ENCODE peak calls at places on chromosomes 6 and 20, in five cellular contexts. L, C, U, J and V are unnamed samples.
A peak's percentile ranks its signal among the peaks of the same experiment; 100 is the strongest.

GRCh38 chr6:43125119-43125518 is 46.0 kb upstream of the SRF start:
- DNase-seq in L (no peak), C (peak; percentile 49), U (peak; percentile 81), J (no peak), V (no peak)

GRCh38 chr6:100968934-100969333 is 87.8 kb upstream of the ASCC3 start:
- DNase-seq in L (no peak), C (no peak), U (no peak), J (no peak), V (peak; percentile 79)

GRCh38 chr6:125370343-125370742 is 68.6 kb upstream of the HDDC2 start:
- DNase-seq in L (no peak), C (no peak), U (no peak), J (no peak), V (no peak)

GRCh38 chr6:35015476-35015875 is 125.7 kb downstream of the TCP11 start:
- DNase-seq in L (no peak), C (no peak), U (no peak), J (no peak), V (no peak)

GRCh38 chr20:56801991-56802740 is 173.1 kb downstream of the TFAP2C start:
- DNase-seq in L (no peak), C (no peak), U (no peak), J (no peak), V (no peak)

GRCh38 chr6:53837875-53838806 is 43.3 kb downstream of the LRRC1 start:
- DNase-seq in L (peak; percentile 9), C (peak; percentile 55), U (no peak), J (no peak), V (no peak)

GRCh38 chr20:32538526-32538918 is 46.6 kb downstream of the NOL4L start:
- DNase-seq in L (no peak), C (no peak), U (peak; percentile 67), J (no peak), V (peak; percentile 69)

GRCh38 chr6:12138936-12139335 is 126.8 kb downstream of the HIVEP1 start:
- DNase-seq in L (no peak), C (no peak), U (no peak), J (no peak), V (no peak)

GRCh38 chr6:12012566-12013367 is 655 bp downstream of the HIVEP1 start:
- DNase-seq in L (peak; percentile 79), C (peak; percentile 81), U (peak; percentile 92), J (peak; percentile 92), V (peak; percentile 92)

GRCh38 chr20:53444386-53444785 is 149.3 kb downstream of the ZNF217 start:
- DNase-seq in L (peak; percentile 54), C (no peak), U (peak; percentile 17), J (no peak), V (no peak)

GRCh38 chr20:10805764-10806163 is 132.0 kb upstream of the JAG1 start:
- DNase-seq in L (no peak), C (no peak), U (no peak), J (no peak), V (no peak)

GRCh38 chr6:11851405-11851804 is 72.8 kb upstream of the ADTRP start:
- DNase-seq in L (no peak), C (no peak), U (no peak), J (no peak), V (no peak)

GRCh38 chr6:141443668-141444067 is 689.1 kb upstream of the GJE1 start:
- DNase-seq in L (no peak), C (no peak), U (no peak), J (no peak), V (no peak)

GRCh38 chr6:21200056-21200870 is 393.3 kb upstream of the SOX4 start:
- DNase-seq in L (no peak), C (no peak), U (no peak), J (no peak), V (no peak)

GRCh38 chr6:139064981-139065665 is 36.6 kb downstream of the ABRACL start:
- DNase-seq in L (no peak), C (no peak), U (no peak), J (no peak), V (no peak)

GRCh38 chr6:1611572-1612385 is 2.1 kb downstream of the FOXC1 start:
- DNase-seq in L (no peak), C (peak; percentile 60), U (no peak), J (peak; percentile 87), V (peak; percentile 88)

GRCh38 chr6:44664716-44665115 is 277.2 kb downstream of the CDC5L start:
- DNase-seq in L (no peak), C (no peak), U (no peak), J (no peak), V (peak; percentile 50)

GRCh38 chr20:5024982-5025381 is 23.7 kb upstream of the SLC23A2 start:
- DNase-seq in L (peak; percentile 70), C (peak; percentile 38), U (no peak), J (no peak), V (no peak)

GRCh38 chr20:61376541-61377231 is 124.6 kb downstream of the CDH4 start:
- DNase-seq in L (no peak), C (no peak), U (no peak), J (no peak), V (no peak)

GRCh38 chr6:15522856-15523529 is 139.8 kb downstream of the DTNBP1 start:
- DNase-seq in L (no peak), C (no peak), U (no peak), J (no peak), V (peak; percentile 56)

GRCh38 chr6:44681782-44682181 is 294.3 kb downstream of the CDC5L start:
- DNase-seq in L (no peak), C (peak; percentile 44), U (no peak), J (peak; percentile 6), V (peak; percentile 36)

GRCh38 chr6:150395388-150396009 is 26.7 kb downstream of the IYD start:
- DNase-seq in L (peak; percentile 52), C (peak; percentile 56), U (peak; percentile 82), J (no peak), V (peak; percentile 86)

GRCh38 chr20:38670786-38671185 is 53.5 kb upstream of the SLC32A1 start:
- DNase-seq in L (no peak), C (no peak), U (no peak), J (no peak), V (no peak)

DNA sequence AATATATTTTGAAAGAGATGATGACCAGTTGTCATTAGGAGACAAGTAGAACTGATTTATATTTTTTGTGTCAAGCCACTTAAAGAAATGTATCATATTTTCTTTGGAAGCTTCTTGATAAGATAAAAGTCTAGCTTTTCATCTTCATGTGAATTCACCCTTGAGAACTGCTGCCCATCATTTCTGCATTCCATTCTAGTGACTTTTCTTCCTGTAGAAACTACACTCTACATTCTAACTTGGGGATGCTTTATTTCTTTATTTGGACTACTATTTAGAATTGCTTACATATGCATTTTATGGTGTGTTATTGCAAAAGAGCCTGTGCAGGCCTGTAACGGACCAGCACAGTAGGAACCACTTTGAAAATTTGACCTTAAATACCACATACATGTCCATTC is 335.0 kb upstream of the KCNQ5 start:
- DNase-seq in L (no peak), C (peak; percentile 62), U (no peak), J (no peak), V (no peak)
- H3K27ac ChIP-seq in L (no peak overlapping the region), C (no peak overlapping the region), U (peak overlapping the region; percentile 32), J (no peak overlapping the region), V (no peak overlapping the region)

GRCh38 chr6:33320315-33321181 is 3.0 kb upstream of the ZBTB22 start:
- DNase-seq in L (peak; percentile 97), C (peak; percentile 94), U (peak; percentile 44), J (no peak), V (no peak)

GRCh38 chr6:33323623-33323948 is 6.0 kb upstream of the ZBTB22 start:
- DNase-seq in L (no peak), C (no peak), U (no peak), J (no peak), V (no peak)

GRCh38 chr6:33319939-33320314 is 2.4 kb upstream of the ZBTB22 start:
- DNase-seq in L (no peak), C (no peak), U (no peak), J (no peak), V (no peak)

GRCh38 chr6:33318426-33319073 is 1.0 kb upstream of the ZBTB22 start:
- DNase-seq in L (no peak), C (no peak), U (no peak), J (no peak), V (peak; percentile 42)

GRCh38 chr6:33321227-33321626 is 3.7 kb upstream of the ZBTB22 start:
- DNase-seq in L (no peak), C (no peak), U (no peak), J (no peak), V (no peak)
- H3K4me1 ChIP-seq in L (peaks cover 61% of the 10 kb centered on the region), C (peaks cover 39% of the 10 kb centered on the region), U (peaks cover 21% of the 10 kb centered on the region), J (peaks cover 48% of the 10 kb centered on the region), V (peaks cover 17% of the 10 kb centered on the region)

DNA sequence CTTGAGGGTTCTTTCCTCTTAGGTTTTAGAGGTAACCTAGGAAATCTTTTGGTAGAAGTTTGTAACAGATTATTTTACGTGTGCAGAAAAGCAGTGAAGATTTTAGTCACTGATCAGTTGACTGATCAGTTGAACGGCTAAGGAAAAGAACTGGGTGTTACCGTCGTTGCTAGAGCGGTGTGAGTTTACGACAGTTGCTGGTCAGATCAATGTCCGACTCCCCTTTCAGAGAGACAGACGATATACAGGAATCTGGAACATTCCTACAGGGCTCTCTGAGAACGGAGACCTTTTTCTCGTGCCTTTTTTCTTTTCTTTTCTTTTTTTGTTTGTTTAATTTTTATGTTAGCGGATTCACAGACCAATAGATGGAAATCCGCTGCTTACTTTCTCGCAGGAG is 132.1 kb upstream of the ZNF184 start:
- DNase-seq in L (no peak), C (no peak), U (peak; percentile 14), J (no peak), V (peak; percentile 61)
- H3K4me3 ChIP-seq in L (no peak overlapping the region), C (peak overlapping the region; percentile 63), U (peak overlapping the region; percentile 41), J (no peak overlapping the region), V (peak overlapping the region; percentile 96)

GRCh38 chr6:93142382-93142781 is 277.0 kb downstream of the EPHA7 start:
- DNase-seq in L (no peak), C (no peak), U (no peak), J (no peak), V (no peak)
- H3K27ac ChIP-seq in L (no peak overlapping the region), C (no peak overlapping the region), U (no peak overlapping the region), J (no peak overlapping the region), V (no peak overlapping the region)

DNA sequence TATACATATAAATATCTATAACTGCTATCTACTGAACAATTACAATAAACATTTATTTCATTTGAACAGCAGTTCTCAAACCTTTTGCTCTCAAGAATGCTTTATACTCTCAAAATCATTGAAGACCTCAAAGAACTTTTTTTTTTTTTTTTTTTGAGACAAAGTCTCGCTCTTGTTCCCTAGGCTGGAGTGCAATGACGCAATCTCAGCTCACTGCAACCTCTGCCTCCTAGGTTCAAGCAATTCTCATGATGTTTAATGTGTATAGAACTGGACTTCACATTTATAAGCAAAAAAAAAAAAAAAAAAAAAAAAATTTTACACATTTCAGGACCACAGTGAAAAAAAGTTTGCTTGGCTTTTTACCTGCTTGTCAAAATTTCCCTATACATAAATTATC is 11.7 kb downstream of the UBE2V1 start:
- DNase-seq in L (peak; percentile 42), C (no peak), U (no peak), J (no peak), V (no peak)
- H3K4me1 ChIP-seq in L (peaks cover 36% of the 10 kb centered on the region), C (peaks cover 14% of the 10 kb centered on the region), U (peaks cover 34% of the 10 kb centered on the region), J (peaks cover 36% of the 10 kb centered on the region), V (peaks cover 7% of the 10 kb centered on the region)

GRCh38 chr6:156720739-156721714 is 56.2 kb upstream of the ARID1B start:
- DNase-seq in L (peak; percentile 23), C (no peak), U (peak; percentile 57), J (no peak), V (peak; percentile 88)
- H3K4me3 ChIP-seq in L (no peak overlapping the region), C (no peak overlapping the region), U (no peak overlapping the region), J (no peak overlapping the region), V (no peak overlapping the region)